ENCODE peak calls at places on chromosomes 4 and X, in five cellular contexts. A is lung, W is A549, S is PC-3, J is ovary. B is an unnamed sample.

GRCh38 chr4:137468836-137469235 is 63.5 kb downstream of the PCDH18 start:
- DNase-seq in W (no peak), A (no peak), J (no peak), S (no peak), B (no peak)

GRCh38 chr4:123481034-123481433 is 84.4 kb downstream of the SPRY1 start:
- DNase-seq in J (no peak), A (no peak), W (peak), S (peak), B (peak)

GRCh38 chr4:155854597-155855226 is 11.4 kb downstream of the ASIC5 start:
- DNase-seq in J (no peak), W (peak), S (no peak), A (no peak), B (peak)

GRCh38 chr4:92387459-92388069 is 83.8 kb downstream of the GRID2 start:
- DNase-seq in S (peak), J (no peak), W (peak), A (no peak), B (peak)

GRCh38 chr4:1249731-1250526 is 999 bp upstream of the CTBP1 start:
- DNase-seq in S (peak), A (peak), J (peak), W (no peak), B (no peak)

GRCh38 chr4:141448490-141448889 is 187.9 kb upstream of the IL15 start:
- DNase-seq in S (peak), J (no peak), A (no peak), W (no peak), B (no peak)

GRCh38 chr4:1871471-1872021 is 353 bp downstream of the NSD2 start:
- DNase-seq in W (peak), J (peak), S (no peak), A (no peak), B (no peak)

GRCh38 chr4:88697588-88698329 is at the start of gene NAP1L5:
- DNase-seq in S (no peak), W (peak), J (peak), A (no peak), B (no peak)

GRCh38 chr4:67103001-67103737 is 442.1 kb downstream of the CENPC start:
- DNase-seq in W (peak), A (no peak), J (no peak), S (peak), B (no peak)

GRCh38 chr4:11791808-11792207 is 363.1 kb upstream of the HS3ST1 start:
- DNase-seq in J (no peak), A (no peak), W (no peak), S (no peak), B (no peak)

GRCh38 chrX:66961665-66962064 is 322.8 kb upstream of the EDA2R start:
- DNase-seq in W (no peak), A (no peak), S (no peak), J (no peak), B (no peak)

GRCh38 chr4:112325522-112325921 is 28.4 kb downstream of the ALPK1 start:
- DNase-seq in J (no peak), S (no peak), W (no peak), A (no peak), B (no peak)

GRCh38 chr4:3240936-3241522 is 7.9 kb upstream of the MSANTD1 start:
- DNase-seq in A (no peak), S (no peak), J (no peak), W (no peak), B (no peak)

GRCh38 chr4:131419147-131419546 is 1729.9 kb upstream of the PCDH10 start:
- DNase-seq in W (no peak), S (no peak), A (no peak), J (no peak), B (no peak)

GRCh38 chr4:2320152-2320551 is 58.2 kb upstream of the MXD4 start:
- DNase-seq in J (no peak), S (no peak), A (no peak), W (no peak), B (no peak)

GRCh38 chr4:14130551-14130950 is 503.0 kb upstream of the BOD1L1 start:
- DNase-seq in A (no peak), J (no peak), S (no peak), W (no peak), B (no peak)

GRCh38 chr4:770022-770421 is 55.9 kb downstream of the CPLX1 start:
- DNase-seq in A (no peak), W (no peak), J (no peak), S (no peak), B (no peak)

GRCh38 chr4:16667464-16667863 is 231.0 kb downstream of the LDB2 start:
- DNase-seq in J (no peak), W (no peak), A (no peak), S (peak), B (peak)

GRCh38 chr4:180669637-180670036 is 1573.6 kb upstream of the TENM3 start:
- DNase-seq in A (no peak), S (peak), W (no peak), J (no peak), B (no peak)

GRCh38 chr4:6281436-6282144 is 11.9 kb downstream of the WFS1 start:
- DNase-seq in J (peak), A (no peak), W (no peak), S (no peak), B (no peak)

GRCh38 chr4:90080116-90080515 is 47.1 kb upstream of the CCSER1 start:
- DNase-seq in A (no peak), S (no peak), W (no peak), J (no peak), B (no peak)

GRCh38 chr4:31411606-31412005 is 691.4 kb downstream of the PCDH7 start:
- DNase-seq in A (no peak), S (peak), J (no peak), W (peak), B (no peak)

GRCh38 chr4:118124977-118125376 is 90.7 kb downstream of the NDST3 start:
- DNase-seq in A (no peak), J (no peak), W (no peak), S (no peak), B (no peak)

GRCh38 chr4:12555011-12555410 is 929.1 kb downstream of the RAB28 start:
- DNase-seq in A (no peak), W (no peak), S (peak), J (no peak), B (no peak)

GRCh38 chrX:18613930-18614639 is 57.8 kb downstream of the RS1 start:
- DNase-seq in J (no peak), A (no peak), S (no peak), W (no peak), B (no peak)

GRCh38 chrX:22952011-22952410 is 47.7 kb upstream of the DDX53 start:
- DNase-seq in S (peak), A (no peak), J (no peak), W (peak), B (no peak)

GRCh38 chrX:24877854-24878650 is 137.7 kb downstream of the ARX start:
- DNase-seq in J (no peak), S (peak), W (peak), A (no peak), B (no peak)
- H3K27ac ChIP-seq in J (no peak), S (peak), W (peak), A (no peak), B (no peak)

GRCh38 chr4:61239250-61239649 is 39.1 kb downstream of the ADGRL3 start:
- DNase-seq in A (no peak), W (no peak), J (no peak), S (no peak), B (no peak)
- H3K27ac ChIP-seq in A (no peak), W (no peak), J (no peak), S (no peak), B (no peak)

GRCh38 chrX:154305481-154306205 is 10.0 kb downstream of the TKTL1 start:
- DNase-seq in J (no peak), A (no peak), S (no peak), W (no peak), B (no peak)
- H3K27ac ChIP-seq in J (no peak), A (no peak), S (no peak), W (no peak), B (no peak)

GRCh38 chr4:169410839-169411770 is 140.3 kb upstream of the SH3RF1 start:
- DNase-seq in S (peak), A (no peak), W (peak), J (no peak), B (peak)
- H3K27ac ChIP-seq in S (no peak), A (no peak), W (no peak), J (no peak), B (no peak)

DNA sequence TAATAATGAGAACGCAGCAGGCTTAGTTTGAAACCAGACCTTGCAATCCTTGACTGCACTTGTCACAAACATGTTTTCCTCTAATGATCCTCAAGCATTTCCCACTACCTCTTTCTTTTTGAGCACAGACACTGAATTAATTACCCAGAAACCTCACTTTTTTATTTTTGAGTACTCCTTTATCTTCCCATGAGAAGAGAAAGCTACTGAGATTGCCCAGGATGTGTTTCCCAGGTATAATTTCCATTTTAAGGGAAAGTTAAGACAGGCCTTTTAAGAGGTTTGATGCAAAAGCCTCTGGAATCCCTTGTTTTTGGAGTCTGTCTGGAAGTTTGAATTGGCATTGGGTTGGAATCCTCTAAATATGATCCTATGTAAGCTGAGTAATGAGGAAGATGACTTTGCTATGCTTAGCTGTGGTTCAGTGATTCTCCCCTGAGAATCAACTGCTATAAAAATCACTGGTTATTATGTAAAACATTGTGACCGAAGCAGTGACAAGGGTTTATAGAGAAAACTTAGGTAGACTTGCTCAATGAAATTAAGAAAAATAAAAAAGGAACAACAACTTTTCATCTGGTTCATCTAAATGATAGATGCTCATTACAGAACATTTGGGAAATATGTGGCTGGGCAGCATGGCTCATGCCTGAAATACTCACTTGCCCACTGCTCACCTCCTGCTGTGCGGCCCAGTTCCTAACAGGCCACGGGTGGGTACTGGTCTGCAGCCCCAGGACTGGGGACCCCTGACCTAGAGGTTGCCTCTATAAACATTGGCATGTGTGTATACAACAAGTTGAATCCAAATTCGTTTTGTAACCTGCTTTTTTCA is 10.8 kb upstream of the RHOH start:
- DNase-seq in A (no peak), J (no peak), W (no peak), S (no peak), B (no peak)
- H3K27ac ChIP-seq in A (no peak), J (no peak), W (peak), S (no peak), B (no peak)